ENCODE peak calls at places on chromosome 18, in six cellular contexts. X, Z, U, W, B and T are unnamed samples. For H3K27me3, the result is how much of the 10 kb centered on the place peaks cover.

GRCh38 chr18:60684843-60685513 is 312.4 kb upstream of the MC4R start:
- DNase-seq in X (no peak), Z (no peak), U (peak), W (peak), B (no peak), T (no peak)

GRCh38 chr18:55491606-55492005 is 96.4 kb downstream of the TCF4 start:
- DNase-seq in X (no peak), B (no peak), Z (no peak), W (no peak), U (no peak), T (no peak)

GRCh38 chr18:48841381-48842258 is 109.1 kb downstream of the SMAD7 start:
- DNase-seq in U (no peak), B (peak), X (no peak), W (no peak), Z (peak), T (peak)

GRCh38 chr18:67805261-67805660 is 288.7 kb upstream of the DSEL start:
- DNase-seq in Z (no peak), X (no peak), U (no peak), W (peak), B (no peak), T (no peak)

GRCh38 chr18:46416706-46417638 is 240.0 kb downstream of the LOXHD1 start:
- DNase-seq in X (no peak), W (no peak), Z (peak), B (no peak), U (no peak), T (no peak)

GRCh38 chr18:61575419-61575818 is 242.2 kb downstream of the CDH20 start:
- DNase-seq in U (no peak), W (peak), B (no peak), Z (no peak), X (no peak), T (no peak)

GRCh38 chr18:69980509-69980908 is 32.8 kb upstream of the CD226 start:
- DNase-seq in Z (no peak), B (no peak), U (no peak), X (no peak), W (no peak), T (no peak)

GRCh38 chr18:55324166-55324565 is 263.8 kb downstream of the TCF4 start:
- DNase-seq in U (no peak), Z (no peak), W (no peak), B (no peak), X (no peak), T (no peak)

GRCh38 chr18:59876310-59876626 is 23.5 kb upstream of the PMAIP1 start:
- DNase-seq in Z (no peak), U (no peak), B (no peak), X (no peak), W (no peak), T (no peak)

GRCh38 chr18:37533647-37534565 is 31.7 kb downstream of the CELF4 start:
- DNase-seq in W (no peak), U (no peak), X (no peak), B (no peak), Z (no peak), T (no peak)

GRCh38 chr18:45719106-45719505 is 4.9 kb upstream of the SLC14A1 start:
- DNase-seq in W (no peak), X (no peak), Z (no peak), U (no peak), B (no peak), T (no peak)

GRCh38 chr18:55651236-55651635 is 63.2 kb upstream of the TCF4 start:
- DNase-seq in Z (no peak), X (no peak), B (no peak), W (no peak), U (no peak), T (no peak)

GRCh38 chr18:27862056-27862682 is 314.8 kb downstream of the CDH2 start:
- DNase-seq in B (no peak), W (no peak), U (no peak), X (no peak), Z (no peak), T (no peak)

DNA sequence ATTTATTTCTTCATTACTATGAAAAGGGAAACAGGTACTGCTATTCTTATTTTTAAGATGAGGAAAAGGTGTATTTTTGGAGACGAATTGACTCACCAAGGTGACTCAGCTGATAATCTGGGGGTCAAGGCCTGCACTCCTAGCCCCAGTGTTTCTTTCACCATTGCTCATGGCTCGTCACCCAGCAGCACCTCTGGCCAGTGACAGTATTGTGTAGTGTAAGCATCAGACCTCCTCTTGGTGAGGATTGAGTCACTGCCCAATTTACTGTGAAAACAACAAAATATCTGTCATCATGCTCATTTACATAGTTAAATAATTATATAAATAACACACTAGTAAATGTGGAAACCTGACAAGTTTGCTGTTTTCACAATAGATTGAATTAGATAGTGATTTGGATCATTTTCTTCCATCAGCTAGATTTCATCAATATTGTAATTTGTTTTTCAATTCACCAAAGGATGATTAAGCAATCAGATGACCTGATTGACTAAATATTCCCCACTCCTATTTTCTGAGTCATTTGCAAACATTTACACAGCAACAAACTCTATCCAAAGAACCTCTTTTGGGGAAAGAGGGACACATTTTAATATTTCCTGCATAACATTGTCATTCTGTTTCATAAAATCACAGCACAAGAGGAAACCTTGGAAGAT is 492.8 kb upstream of the RAB12 start:
- DNase-seq in B (peak), U (peak), W (no peak), Z (no peak), X (no peak), T (no peak)
- H3K27ac ChIP-seq in B (no peak), U (no peak), W (no peak), Z (no peak), X (no peak), T (no peak)

DNA sequence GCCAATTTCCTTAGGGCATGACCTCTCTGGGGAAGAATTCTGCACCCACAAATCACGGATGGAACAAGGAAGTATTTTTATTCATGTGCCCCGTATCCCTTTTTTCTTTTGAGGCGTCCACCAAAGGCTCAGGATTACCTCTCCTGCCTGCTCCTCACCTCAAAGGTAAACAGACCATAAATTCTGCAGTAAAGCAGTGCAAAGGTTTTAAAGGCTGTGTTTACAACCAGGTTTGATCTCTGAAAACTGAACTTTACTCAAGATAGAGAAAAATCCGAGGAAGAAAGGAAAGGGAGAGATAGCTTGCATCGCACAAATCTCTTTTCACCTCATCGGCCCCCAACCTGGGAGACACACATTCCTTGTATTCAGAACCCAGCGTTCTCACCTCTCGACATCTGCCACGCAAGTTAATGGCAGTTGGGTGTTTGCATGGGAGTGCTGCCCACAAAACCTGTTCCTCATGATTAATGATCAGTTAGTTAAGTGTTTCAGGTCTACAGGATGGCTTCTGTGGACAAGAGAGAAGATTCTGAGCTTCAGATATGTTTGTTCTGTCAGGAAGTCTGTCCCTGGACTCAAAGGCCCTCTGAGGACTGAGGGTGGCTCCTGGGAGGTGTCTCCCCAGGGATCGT is 72.5 kb downstream of the GATA6 start:
- DNase-seq in B (no peak), U (no peak), Z (no peak), W (no peak), X (no peak), T (no peak)
- H3K4me3 ChIP-seq in B (no peak), U (no peak), Z (no peak), W (no peak), X (no peak), T (no peak)

DNA sequence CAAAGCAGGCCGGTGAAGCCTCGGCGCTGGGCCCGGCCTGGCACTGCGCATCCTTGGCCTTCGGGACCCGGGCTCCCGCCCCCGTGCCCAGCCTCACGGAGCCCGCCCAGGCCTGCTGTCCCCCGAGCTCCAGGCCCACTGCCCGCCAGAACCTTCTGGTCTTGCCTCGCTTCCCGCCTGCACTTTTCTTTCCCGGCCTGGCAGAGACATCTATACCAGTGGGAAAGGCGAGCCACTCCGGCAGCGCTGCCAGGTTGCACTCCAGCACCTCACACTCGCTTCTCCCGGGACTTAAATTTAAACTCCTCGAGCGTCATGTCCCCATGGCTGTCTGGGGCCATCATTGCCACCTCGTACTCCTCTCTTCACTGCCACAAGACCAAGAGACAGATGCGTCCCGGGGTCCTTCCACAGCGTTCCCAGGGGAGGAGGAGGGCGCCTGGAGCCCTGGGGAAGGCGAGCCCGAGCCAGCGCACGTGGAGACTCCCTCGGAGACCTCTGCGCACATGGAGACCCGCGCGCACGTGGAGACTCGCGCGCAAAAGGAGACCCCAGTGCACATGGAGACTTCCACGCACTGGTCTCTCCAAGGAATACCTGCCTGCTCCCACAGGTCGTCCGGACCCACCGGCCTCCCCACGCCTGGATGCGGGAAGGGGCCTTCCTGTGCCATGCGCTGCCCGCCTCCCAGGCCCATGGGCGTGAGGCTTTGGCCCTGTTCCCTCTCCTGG is 253.1 kb upstream of the SALL3 start:
- DNase-seq in X (no peak), B (no peak), U (no peak), W (no peak), Z (peak), T (no peak)
- H3K27me3 ChIP-seq in X (under half), B (under half), U (half or more), W (under half), Z (under half), T (under half)

GRCh38 chr18:25247725-25248124 is 104.2 kb downstream of the ZNF521 start:
- DNase-seq in X (no peak), W (no peak), B (no peak), U (no peak), Z (no peak), T (no peak)
- H3K27ac ChIP-seq in X (no peak), W (no peak), B (no peak), U (no peak), Z (no peak), T (no peak)